ENCODE peak calls at places on chromosomes 1 and 21, in ten cellular contexts. P is heart left ventricle, Y is AG09309, F is Calu3, G is endothelial cell, L is lower leg skin, N is HCT116, U is right lobe of liver, B is choroid plexus epithelial cell, K is GM06990. D is an unnamed sample.

GRCh38 chr1:233304489-233305102 is 9.1 kb upstream of the PCNX2 start:
- DNase-seq in P (no peak), Y (no peak), F (no peak), G (no peak), L (no peak), N (no peak), U (no peak), B (peak), K (no peak), D (no peak)

GRCh38 chr1:113451710-113452109 is 61.4 kb downstream of the MAGI3 start:
- DNase-seq in P (no peak), Y (no peak), F (no peak), G (no peak), L (no peak), N (no peak), U (no peak), B (no peak), K (no peak), D (no peak)

GRCh38 chr1:232868793-232869491 is 63.7 kb downstream of the MAP10 start:
- DNase-seq in P (no peak), Y (peak), F (peak), G (no peak), L (peak), N (peak), U (peak), B (peak), K (no peak), D (no peak)

GRCh38 chr1:110829955-110830553 is 42.9 kb upstream of the CD53 start:
- DNase-seq in P (no peak), Y (no peak), F (peak), G (peak), L (no peak), N (peak), U (no peak), B (peak), K (peak), D (no peak)

GRCh38 chr1:54229281-54229891 is 29.4 kb downstream of the MRPL37 start:
- DNase-seq in P (no peak), Y (no peak), F (peak), G (no peak), L (no peak), N (peak), U (no peak), B (peak), K (no peak), D (peak)

GRCh38 chr1:53326088-53326597 is 1.7 kb downstream of the LRP8 start:
- DNase-seq in P (peak), Y (peak), F (peak), G (peak), L (peak), N (peak), U (peak), B (peak), K (peak), D (peak)

GRCh38 chr1:8409107-8409506 is 91.2 kb downstream of the SLC45A1 start:
- DNase-seq in P (no peak), Y (no peak), F (no peak), G (no peak), L (no peak), N (no peak), U (no peak), B (peak), K (no peak), D (no peak)

GRCh38 chr21:43869486-43870325 is 4.7 kb downstream of the AGPAT3 start:
- DNase-seq in P (no peak), Y (no peak), F (no peak), G (no peak), L (no peak), N (no peak), U (no peak), B (no peak), K (no peak), D (peak)

GRCh38 chr1:198107041-198107440 is 49.8 kb upstream of the NEK7 start:
- DNase-seq in P (no peak), Y (no peak), F (peak), G (no peak), L (no peak), N (no peak), U (no peak), B (peak), K (no peak), D (no peak)

GRCh38 chr1:86991549-86992186 is 77.2 kb downstream of the HS2ST1 start:
- DNase-seq in P (no peak), Y (no peak), F (no peak), G (no peak), L (no peak), N (no peak), U (no peak), B (no peak), K (no peak), D (no peak)

GRCh38 chr1:201042663-201043461 is 19.3 kb upstream of the KIF21B start:
- DNase-seq in P (no peak), Y (no peak), F (peak), G (peak), L (peak), N (peak), U (peak), B (peak), K (peak), D (no peak)

GRCh38 chr1:69475021-69475420 is 92.7 kb upstream of the LRRC7 start:
- DNase-seq in P (no peak), Y (no peak), F (no peak), G (no peak), L (no peak), N (no peak), U (no peak), B (no peak), K (no peak), D (no peak)

GRCh38 chr1:111654839-111655238 is 35.2 kb downstream of the RAP1A start:
- DNase-seq in P (no peak), Y (no peak), F (no peak), G (no peak), L (no peak), N (no peak), U (no peak), B (no peak), K (peak), D (no peak)

GRCh38 chr1:245156736-245157505 is 2.1 kb downstream of the KIF26B start:
- DNase-seq in P (no peak), Y (no peak), F (peak), G (peak), L (peak), N (no peak), U (no peak), B (peak), K (no peak), D (peak)

GRCh38 chr1:109167114-109167513 is 46.6 kb upstream of the SARS1 start:
- DNase-seq in P (no peak), Y (no peak), F (no peak), G (no peak), L (no peak), N (no peak), U (no peak), B (peak), K (peak), D (no peak)

GRCh38 chr1:223628233-223628632 is 37.3 kb downstream of the CAPN8 start:
- DNase-seq in P (no peak), Y (peak), F (peak), G (peak), L (no peak), N (peak), U (peak), B (peak), K (peak), D (no peak)

GRCh38 chr21:29208666-29209059 is 78.2 kb downstream of the MAP3K7CL start:
- DNase-seq in P (no peak), Y (no peak), F (no peak), G (no peak), L (no peak), N (no peak), U (no peak), B (peak), K (no peak), D (no peak)

GRCh38 chr1:95013948-95014574 is 58.7 kb downstream of the ALG14 start:
- DNase-seq in P (no peak), Y (no peak), F (peak), G (no peak), L (no peak), N (no peak), U (no peak), B (no peak), K (no peak), D (no peak)

GRCh38 chr21:46115441-46116188 is 17.7 kb downstream of the COL6A2 start:
- DNase-seq in P (peak), Y (no peak), F (no peak), G (peak), L (no peak), N (no peak), U (peak), B (no peak), K (no peak), D (peak)

GRCh38 chr1:29649375-29650040 is 413.2 kb downstream of the PTPRU start:
- DNase-seq in P (no peak), Y (no peak), F (peak), G (no peak), L (no peak), N (no peak), U (no peak), B (no peak), K (no peak), D (no peak)

GRCh38 chr1:230853736-230854135 is 14.6 kb downstream of the C1orf198 start:
- DNase-seq in P (no peak), Y (no peak), F (no peak), G (no peak), L (no peak), N (no peak), U (no peak), B (no peak), K (no peak), D (no peak)

GRCh38 chr21:14734191-14734590 is 188.1 kb upstream of the SAMSN1 start:
- DNase-seq in P (no peak), Y (no peak), F (no peak), G (no peak), L (no peak), N (no peak), U (no peak), B (peak), K (no peak), D (no peak)

GRCh38 chr21:38409907-38410306 is 88.4 kb downstream of the ERG start:
- DNase-seq in P (no peak), Y (no peak), F (no peak), G (no peak), L (no peak), N (no peak), U (no peak), B (no peak), K (no peak), D (no peak)

GRCh38 chr21:41766051-41766882 is 585 bp downstream of the RIPK4 start:
- DNase-seq in P (no peak), Y (no peak), F (no peak), G (no peak), L (no peak), N (no peak), U (no peak), B (no peak), K (no peak), D (peak)

GRCh38 chr1:230335861-230336549 is 90.1 kb downstream of the PGBD5 start:
- DNase-seq in P (no peak), Y (no peak), F (no peak), G (no peak), L (no peak), N (no peak), U (no peak), B (peak), K (no peak), D (no peak)

GRCh38 chr1:30034627-30035521 is 688.5 kb downstream of the MATN1 start:
- DNase-seq in P (no peak), Y (no peak), F (no peak), G (no peak), L (no peak), N (no peak), U (no peak), B (no peak), K (no peak), D (no peak)

GRCh38 chr1:237235080-237235479 is 193.1 kb downstream of the RYR2 start:
- DNase-seq in P (no peak), Y (no peak), F (no peak), G (no peak), L (no peak), N (no peak), U (no peak), B (no peak), K (no peak), D (no peak)

GRCh38 chr1:223748405-223748772 is 36.0 kb downstream of the CAPN2 start:
- DNase-seq in P (no peak), Y (no peak), F (no peak), G (no peak), L (no peak), N (no peak), U (no peak), B (peak), K (no peak), D (peak)

GRCh38 chr1:36807262-36807661 is 227.1 kb downstream of the GRIK3 start:
- DNase-seq in P (no peak), Y (no peak), F (no peak), G (no peak), L (no peak), N (no peak), U (peak), B (no peak), K (no peak), D (peak)

GRCh38 chr1:13763991-13764390 is 64.0 kb downstream of the PRDM2 start:
- DNase-seq in P (no peak), Y (no peak), F (no peak), G (no peak), L (no peak), N (no peak), U (no peak), B (no peak), K (no peak), D (no peak)

GRCh38 chr1:36735939-36736730 is 253.4 kb upstream of the CSF3R start:
- DNase-seq in P (no peak), Y (no peak), F (no peak), G (no peak), L (no peak), N (no peak), U (no peak), B (no peak), K (no peak), D (no peak)

GRCh38 chr1:6601865-6602668 is 602 bp downstream of the KLHL21 start:
- DNase-seq in P (peak), Y (no peak), F (peak), G (no peak), L (no peak), N (no peak), U (peak), B (peak), K (peak), D (no peak)

GRCh38 chr1:6603424-6603850 is 768 bp upstream of the KLHL21 start:
- DNase-seq in P (no peak), Y (no peak), F (no peak), G (peak), L (no peak), N (no peak), U (peak), B (peak), K (peak), D (no peak)

GRCh38 chr1:6602669-6603423 is at the start of gene KLHL21:
- DNase-seq in P (peak), Y (no peak), F (peak), G (peak), L (peak), N (peak), U (peak), B (peak), K (peak), D (no peak)

GRCh38 chr1:6601049-6601864 is 1.4 kb downstream of the KLHL21 start:
- DNase-seq in P (peak), Y (peak), F (peak), G (no peak), L (peak), N (peak), U (peak), B (peak), K (peak), D (no peak)

DNA sequence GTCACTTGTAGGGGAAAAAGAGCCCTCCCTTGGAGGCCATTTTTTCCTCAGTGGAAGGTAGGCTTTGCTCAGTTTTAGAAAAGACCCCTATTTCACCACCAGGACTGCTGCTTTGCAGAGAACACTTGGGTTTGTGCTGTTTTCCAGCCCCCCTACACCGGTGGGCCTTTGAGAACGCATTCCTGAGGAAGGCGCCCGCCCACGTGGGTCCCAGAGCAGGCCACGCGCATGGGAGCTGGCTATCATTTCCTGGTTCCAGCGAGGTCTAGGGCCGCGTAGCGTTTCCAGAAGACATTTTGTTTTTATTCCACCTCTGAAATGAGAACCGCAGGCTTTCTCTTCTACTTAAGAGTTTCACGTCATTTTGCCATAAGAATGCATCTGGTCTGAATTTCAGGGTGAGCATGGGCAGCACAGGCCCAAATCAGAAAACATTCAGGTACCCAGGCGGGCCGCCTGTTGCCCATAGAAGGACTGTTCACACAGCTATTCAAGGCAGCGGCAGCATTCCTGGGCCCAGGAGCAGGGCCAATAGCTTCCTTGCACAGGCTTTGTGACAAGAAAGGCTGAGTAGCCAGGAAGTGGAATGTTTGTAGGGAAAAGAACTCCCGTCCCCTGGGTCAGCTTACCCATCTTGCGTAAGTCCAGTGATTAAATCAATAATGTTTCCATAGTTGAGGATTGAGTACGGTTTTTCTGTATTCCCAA is 1.3 kb upstream of the KLHL21 start:
- DNase-seq in P (peak), Y (no peak), F (peak), G (peak), L (peak), N (no peak), U (peak), B (peak), K (no peak), D (no peak)
- TF ChIP-seq CTCF in P (no peak), Y (peak), F (no peak), G (no peak), L (no peak), N (no peak), U (no peak), B (no peak), K (no peak), D (peak)

GRCh38 chr1:3865606-3866160 is 8.4 kb downstream of the DFFB start:
- DNase-seq in P (no peak), Y (no peak), F (no peak), G (no peak), L (no peak), N (no peak), U (no peak), B (no peak), K (no peak), D (no peak)

GRCh38 chr1:3868464-3869006 is 11.3 kb downstream of the DFFB start:
- DNase-seq in P (no peak), Y (no peak), F (no peak), G (no peak), L (no peak), N (no peak), U (no peak), B (no peak), K (no peak), D (peak)

GRCh38 chr1:3871451-3871805 is 14.2 kb downstream of the DFFB start:
- DNase-seq in P (no peak), Y (no peak), F (no peak), G (no peak), L (no peak), N (no peak), U (no peak), B (no peak), K (no peak), D (peak)

GRCh38 chr1:3872546-3872945 is 15.3 kb downstream of the DFFB start:
- DNase-seq in P (no peak), Y (no peak), F (no peak), G (no peak), L (no peak), N (no peak), U (no peak), B (no peak), K (no peak), D (peak)

DNA sequence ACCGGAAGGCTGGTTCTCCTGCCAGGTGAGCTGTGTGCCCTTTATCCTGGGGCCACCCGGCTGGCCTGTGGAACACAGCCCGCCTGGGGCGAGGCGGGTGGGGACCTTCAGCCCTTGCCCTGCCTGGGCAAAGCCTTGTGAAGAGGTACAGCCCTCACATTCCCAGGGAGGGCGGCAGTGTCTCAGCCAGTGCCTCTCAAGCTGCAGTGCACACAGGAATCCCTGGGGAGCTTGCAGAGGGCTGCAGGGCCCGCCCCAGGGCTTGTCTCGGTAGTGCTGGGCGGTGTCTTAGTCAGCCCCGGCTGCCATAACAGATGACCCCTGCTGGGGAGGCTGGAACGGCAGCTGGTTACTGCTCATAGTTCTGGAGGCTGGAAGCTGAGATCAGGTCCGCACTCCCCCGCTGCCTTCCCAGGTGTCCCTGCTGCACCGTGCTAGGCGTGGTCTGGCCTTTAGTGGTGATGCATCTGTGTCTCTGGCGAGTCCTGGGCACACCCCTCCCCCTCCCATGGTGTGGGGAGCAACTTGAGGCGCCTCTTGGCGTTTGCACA is 12.6 kb downstream of the DFFB start:
- DNase-seq in P (no peak), Y (no peak), F (no peak), G (no peak), L (no peak), N (no peak), U (no peak), B (peak), K (no peak), D (peak)
- TF ChIP-seq CTCF in P (no peak), Y (no peak), F (no peak), G (no peak), L (no peak), N (no peak), U (no peak), B (peak), K (no peak), D (peak)

GRCh38 chr1:169072945-169073725 is 33.4 kb upstream of the ATP1B1 start:
- DNase-seq in P (no peak), Y (no peak), F (no peak), G (no peak), L (no peak), N (no peak), U (no peak), B (no peak), K (no peak), D (no peak)

GRCh38 chr1:169070547-169070946 is 35.9 kb upstream of the ATP1B1 start:
- DNase-seq in P (no peak), Y (no peak), F (no peak), G (no peak), L (no peak), N (no peak), U (no peak), B (no peak), K (no peak), D (no peak)

GRCh38 chr1:169070958-169071357 is 35.5 kb upstream of the ATP1B1 start:
- DNase-seq in P (no peak), Y (no peak), F (no peak), G (no peak), L (no peak), N (no peak), U (no peak), B (no peak), K (no peak), D (no peak)
- TF ChIP-seq CTCF in P (no peak), Y (no peak), F (no peak), G (no peak), L (no peak), N (peak), U (no peak), B (no peak), K (no peak), D (peak)

GRCh38 chr1:45803299-45803780 is at the start of gene MAST2:
- DNase-seq in P (peak), Y (peak), F (peak), G (peak), L (peak), N (peak), U (peak), B (peak), K (peak), D (peak)
- TF ChIP-seq CTCF in P (no peak), Y (no peak), F (no peak), G (no peak), L (no peak), N (no peak), U (no peak), B (no peak), K (no peak), D (no peak)

D was measured in chondrocyte.